ENCODE peak calls at places on chromosomes 12 and 14, in eight cellular contexts. P, W, K, A, Q, V, J and N are unnamed samples.

GRCh38 chr14:54683882-54684794 is 117.2 kb downstream of the SAMD4A start:
- DNase-seq in V (no peak), A (peak; percentile 77), K (no peak), Q (peak; percentile 49), J (peak; percentile 52), W (peak; percentile 83), P (peak; percentile 80), N (no peak)

GRCh38 chr12:113453330-113453729 is 18.3 kb downstream of the LHX5 start:
- DNase-seq in V (no peak), P (no peak), W (no peak), K (no peak), Q (no peak), J (no peak), A (peak; percentile 37), N (no peak)

GRCh38 chr12:70831538-70831937 is 89.0 kb downstream of the PTPRR start:
- DNase-seq in J (no peak), P (peak; percentile 4), A (no peak), W (no peak), V (no peak), K (peak; percentile 7), Q (no peak), N (no peak)

GRCh38 chr14:96090441-96091148 is 51.4 kb downstream of the C14orf132 start:
- DNase-seq in A (no peak), Q (peak; percentile 59), K (no peak), W (peak; percentile 40), J (peak; percentile 86), V (no peak), P (peak; percentile 65), N (peak; percentile 68)

GRCh38 chr14:102929349-102930137 is 7.1 kb downstream of the AMN start:
- DNase-seq in P (no peak), J (peak; percentile 30), K (no peak), W (no peak), V (peak; percentile 17), A (no peak), Q (no peak), N (no peak)

GRCh38 chr12:58915634-58916033 is 4.7 kb downstream of the LRIG3 start:
- DNase-seq in P (peak; percentile 71), A (no peak), J (peak; percentile 52), K (no peak), Q (peak; percentile 56), W (peak; percentile 69), V (no peak), N (no peak)

GRCh38 chr14:50608302-50608851 is 48.4 kb downstream of the ATL1 start:
- DNase-seq in W (peak; percentile 54), Q (no peak), A (no peak), V (no peak), J (no peak), P (no peak), K (no peak), N (no peak)

GRCh38 chr12:108495054-108495453 is 20.0 kb upstream of the FICD start:
- DNase-seq in P (peak; percentile 12), Q (no peak), K (no peak), A (peak; percentile 86), V (no peak), W (no peak), J (no peak), N (no peak)